ENCODE peak calls at places on chromosome 1, in nine cellular contexts. H, I, T, N, Q, Z, O, E and Y are unnamed samples.

GRCh38 chr1:88873737-88874374 is 17.5 kb downstream of the GTF2B start:
- DNase-seq in H (no peak), I (no peak), T (no peak), N (peak), Q (no peak), Z (no peak), O (no peak), E (no peak), Y (no peak)

GRCh38 chr1:213055767-213056166 is 4.7 kb downstream of the RPS6KC1 start:
- DNase-seq in H (no peak), I (no peak), T (no peak), N (no peak), Q (no peak), Z (no peak), O (no peak), E (no peak), Y (no peak)

GRCh38 chr1:211469113-211469512 is 22.8 kb downstream of the RD3 start:
- DNase-seq in H (no peak), I (no peak), T (no peak), N (no peak), Q (no peak), Z (no peak), O (no peak), E (no peak), Y (no peak)

GRCh38 chr1:47189844-47190562 is at the start of gene PDZK1IP1:
- DNase-seq in H (peak), I (no peak), T (peak), N (peak), Q (peak), Z (no peak), O (no peak), E (peak), Y (no peak)

GRCh38 chr1:105260018-105260417 is 1510.3 kb downstream of the AMY1C start:
- DNase-seq in H (no peak), I (no peak), T (no peak), N (no peak), Q (no peak), Z (no peak), O (no peak), E (no peak), Y (no peak)

GRCh38 chr1:151837841-151838490 is 1.7 kb downstream of the C2CD4D start:
- DNase-seq in H (no peak), I (no peak), T (no peak), N (no peak), Q (no peak), Z (no peak), O (no peak), E (no peak), Y (peak)

GRCh38 chr1:49686107-49686506 is 337.6 kb downstream of the AGBL4 start:
- DNase-seq in H (no peak), I (no peak), T (no peak), N (no peak), Q (no peak), Z (no peak), O (peak), E (peak), Y (no peak)

GRCh38 chr1:162135271-162135775 is 65.8 kb downstream of the NOS1AP start:
- DNase-seq in H (no peak), I (no peak), T (no peak), N (no peak), Q (no peak), Z (no peak), O (no peak), E (no peak), Y (no peak)

GRCh38 chr1:55504306-55504706 is 289.1 kb upstream of the USP24 start:
- DNase-seq in H (no peak), I (no peak), T (peak), N (no peak), Q (no peak), Z (no peak), O (no peak), E (peak), Y (no peak)

GRCh38 chr1:20792177-20792576 is 5.1 kb upstream of the HP1BP3 start:
- DNase-seq in H (peak), I (no peak), T (no peak), N (peak), Q (no peak), Z (no peak), O (no peak), E (no peak), Y (no peak)

GRCh38 chr1:154869351-154870116 is 547 bp downstream of the KCNN3 start:
- DNase-seq in H (peak), I (no peak), T (peak), N (peak), Q (no peak), Z (no peak), O (no peak), E (peak), Y (no peak)
- H3K4me3 ChIP-seq in H (no peak), I (no peak), T (peak), N (no peak), Q (peak), Z (peak), O (no peak), E (peak), Y (peak)

GRCh38 chr1:101566883-101567538 is 330.2 kb downstream of the S1PR1 start:
- DNase-seq in H (no peak), I (no peak), T (peak), N (no peak), Q (no peak), Z (no peak), O (peak), E (no peak), Y (no peak)

GRCh38 chr1:101567582-101568189 is 330.9 kb downstream of the S1PR1 start:
- DNase-seq in H (peak), I (peak), T (peak), N (peak), Q (peak), Z (peak), O (peak), E (peak), Y (peak)
- TF ChIP-seq CTCF in H (peak), I (peak), T (peak), N (peak), Q (peak), Z (peak), O (peak), E (peak), Y (peak)

GRCh38 chr1:14759843-14760242 is 161.4 kb downstream of the KAZN start:
- DNase-seq in H (no peak), I (no peak), T (no peak), N (no peak), Q (no peak), Z (no peak), O (no peak), E (no peak), Y (no peak)

GRCh38 chr1:14758962-14759361 is 160.5 kb downstream of the KAZN start:
- DNase-seq in H (no peak), I (no peak), T (no peak), N (no peak), Q (no peak), Z (no peak), O (no peak), E (no peak), Y (no peak)

GRCh38 chr1:14757260-14757625 is 158.8 kb downstream of the KAZN start:
- DNase-seq in H (no peak), I (no peak), T (no peak), N (no peak), Q (no peak), Z (no peak), O (no peak), E (no peak), Y (no peak)

GRCh38 chr1:14756617-14757259 is 158.3 kb downstream of the KAZN start:
- DNase-seq in H (no peak), I (no peak), T (no peak), N (no peak), Q (no peak), Z (peak), O (no peak), E (no peak), Y (no peak)

GRCh38 chr1:14755518-14756252 is 157.2 kb downstream of the KAZN start:
- DNase-seq in H (no peak), I (no peak), T (no peak), N (no peak), Q (no peak), Z (peak), O (no peak), E (no peak), Y (peak)
- H3K4me3 ChIP-seq in H (no peak), I (no peak), T (no peak), N (no peak), Q (no peak), Z (no peak), O (no peak), E (no peak), Y (no peak)

GRCh38 chr1:165408518-165408917 is 36.4 kb downstream of the RXRG start:
- DNase-seq in H (peak), I (no peak), T (no peak), N (peak), Q (peak), Z (no peak), O (peak), E (no peak), Y (peak)
- TF ChIP-seq CTCF in H (peak), I (peak), T (no peak), N (no peak), Q (peak), Z (peak), O (peak), E (peak), Y (peak)

GRCh38 chr1:193786996-193787546 is 600.7 kb upstream of the B3GALT2 start:
- DNase-seq in H (no peak), I (no peak), T (peak), N (no peak), Q (no peak), Z (no peak), O (no peak), E (no peak), Y (no peak)
- H3K4me3 ChIP-seq in H (no peak), I (no peak), T (no peak), N (no peak), Q (no peak), Z (no peak), O (no peak), E (no peak), Y (no peak)

GRCh38 chr1:202959276-202959620 is 1.1 kb upstream of the ADIPOR1 start:
- DNase-seq in H (peak), I (no peak), T (no peak), N (peak), Q (peak), Z (no peak), O (peak), E (no peak), Y (no peak)

GRCh38 chr1:202957733-202958543 is at the start of gene ADIPOR1:
- DNase-seq in H (peak), I (peak), T (peak), N (peak), Q (peak), Z (peak), O (peak), E (peak), Y (peak)

GRCh38 chr1:202958544-202959275 is 598 bp upstream of the ADIPOR1 start:
- DNase-seq in H (no peak), I (no peak), T (peak), N (no peak), Q (no peak), Z (no peak), O (no peak), E (peak), Y (peak)

GRCh38 chr1:202964755-202965440 is 2.2 kb downstream of the CYB5R1 start:
- DNase-seq in H (no peak), I (no peak), T (no peak), N (peak), Q (no peak), Z (no peak), O (no peak), E (no peak), Y (no peak)

DNA sequence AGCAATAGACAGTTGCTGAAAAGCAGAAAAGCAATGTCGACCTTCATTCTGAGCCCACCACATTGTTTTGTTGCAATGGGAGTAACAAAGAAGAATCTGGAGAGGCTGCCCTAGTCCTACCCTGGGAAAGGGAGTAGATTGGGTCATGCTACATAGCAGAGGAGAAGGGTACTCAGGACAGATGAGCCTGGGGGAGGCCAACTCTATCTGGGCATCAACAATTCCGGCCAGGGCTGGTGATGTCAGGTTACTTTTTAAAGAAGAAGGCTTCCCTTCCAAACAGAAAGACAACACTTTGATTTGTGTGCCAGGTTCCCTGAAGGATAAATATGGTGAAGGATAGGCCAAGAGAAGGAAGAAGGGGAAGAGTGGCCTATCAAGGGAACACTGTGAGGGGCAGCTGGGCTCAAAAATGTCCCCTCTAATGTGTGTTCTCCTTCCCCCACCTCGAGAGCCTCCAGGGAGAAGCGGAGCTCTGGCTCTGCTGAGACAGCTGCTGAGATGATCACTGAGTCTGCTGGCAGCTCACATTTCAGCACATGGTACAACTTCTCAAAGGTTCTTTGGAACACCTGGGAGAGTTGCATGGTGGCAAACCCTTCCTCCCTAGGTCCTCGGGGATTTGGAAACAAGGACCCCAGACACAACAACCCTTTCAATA is 3.2 kb upstream of the ADIPOR1 start:
- DNase-seq in H (no peak), I (no peak), T (no peak), N (no peak), Q (no peak), Z (no peak), O (no peak), E (no peak), Y (no peak)
- TF ChIP-seq CTCF in H (no peak), I (no peak), T (no peak), N (no peak), Q (no peak), Z (no peak), O (no peak), E (no peak), Y (no peak)